ENCODE peak calls at places on chromosomes 1 and 21, in ten cellular contexts. One of them, this sample, is unnamed.

GRCh38 chr1:215957692-215958091 is 390.6 kb downstream of the KCTD3 start:
- DNase-seq in A549: no peak
- DNase-seq in kidney: no peak
- DNase-seq in progenitor cell of endocrine pancreas: no peak
- DNase-seq in left ventricle myocardium inferior: no peak
- DNase-seq in neural crest cell: no peak
- DNase-seq in SK-N-SH: peak
- DNase-seq in CD4-positive, alpha-beta T cell: no peak
- DNase-seq in IMR-90: peak
- DNase-seq in fibroblast of pulmonary artery: peak
- DNase-seq in this sample: peak

GRCh38 chr1:153390938-153391710 is at the start of gene S100A8:
- DNase-seq in A549: no peak
- DNase-seq in kidney: no peak
- DNase-seq in progenitor cell of endocrine pancreas: no peak
- DNase-seq in left ventricle myocardium inferior: peak
- DNase-seq in neural crest cell: no peak
- DNase-seq in SK-N-SH: no peak
- DNase-seq in CD4-positive, alpha-beta T cell: no peak
- DNase-seq in IMR-90: no peak
- DNase-seq in fibroblast of pulmonary artery: peak
- DNase-seq in this sample: no peak

GRCh38 chr1:63994636-63995035 is 208.8 kb upstream of the UBE2U start:
- DNase-seq in A549: no peak
- DNase-seq in kidney: no peak
- DNase-seq in progenitor cell of endocrine pancreas: no peak
- DNase-seq in left ventricle myocardium inferior: no peak
- DNase-seq in neural crest cell: no peak
- DNase-seq in SK-N-SH: no peak
- DNase-seq in CD4-positive, alpha-beta T cell: no peak
- DNase-seq in IMR-90: no peak
- DNase-seq in fibroblast of pulmonary artery: no peak
- DNase-seq in this sample: peak

GRCh38 chr1:32241011-32241763 is 5.8 kb upstream of the FAM167B start:
- DNase-seq in A549: peak
- DNase-seq in kidney: peak
- DNase-seq in progenitor cell of endocrine pancreas: peak
- DNase-seq in left ventricle myocardium inferior: peak
- DNase-seq in neural crest cell: peak
- DNase-seq in SK-N-SH: peak
- DNase-seq in CD4-positive, alpha-beta T cell: no peak
- DNase-seq in IMR-90: peak
- DNase-seq in fibroblast of pulmonary artery: peak
- DNase-seq in this sample: peak

GRCh38 chr1:11187000-11187399 is 2.2 kb upstream of the ANGPTL7 start:
- DNase-seq in A549: no peak
- DNase-seq in kidney: no peak
- DNase-seq in progenitor cell of endocrine pancreas: no peak
- DNase-seq in left ventricle myocardium inferior: no peak
- DNase-seq in neural crest cell: no peak
- DNase-seq in SK-N-SH: no peak
- DNase-seq in CD4-positive, alpha-beta T cell: no peak
- DNase-seq in IMR-90: no peak
- DNase-seq in fibroblast of pulmonary artery: no peak
- DNase-seq in this sample: no peak

GRCh38 chr1:167668108-167668507 is 38.1 kb downstream of the RCSD1 start:
- DNase-seq in A549: no peak
- DNase-seq in kidney: no peak
- DNase-seq in progenitor cell of endocrine pancreas: no peak
- DNase-seq in left ventricle myocardium inferior: no peak
- DNase-seq in neural crest cell: no peak
- DNase-seq in SK-N-SH: no peak
- DNase-seq in CD4-positive, alpha-beta T cell: no peak
- DNase-seq in IMR-90: no peak
- DNase-seq in fibroblast of pulmonary artery: no peak
- DNase-seq in this sample: no peak

GRCh38 chr1:12600880-12601633 is 17.0 kb downstream of the DHRS3 start:
- DNase-seq in A549: peak
- DNase-seq in kidney: no peak
- DNase-seq in progenitor cell of endocrine pancreas: no peak
- DNase-seq in left ventricle myocardium inferior: no peak
- DNase-seq in neural crest cell: no peak
- DNase-seq in SK-N-SH: peak
- DNase-seq in CD4-positive, alpha-beta T cell: peak
- DNase-seq in IMR-90: no peak
- DNase-seq in fibroblast of pulmonary artery: peak
- DNase-seq in this sample: peak

GRCh38 chr1:38727629-38728175 is 131.9 kb downstream of the RRAGC start:
- DNase-seq in A549: no peak
- DNase-seq in kidney: no peak
- DNase-seq in progenitor cell of endocrine pancreas: no peak
- DNase-seq in left ventricle myocardium inferior: no peak
- DNase-seq in neural crest cell: no peak
- DNase-seq in SK-N-SH: no peak
- DNase-seq in CD4-positive, alpha-beta T cell: no peak
- DNase-seq in IMR-90: no peak
- DNase-seq in fibroblast of pulmonary artery: no peak
- DNase-seq in this sample: no peak

GRCh38 chr1:183841550-183841949 is 36.6 kb downstream of the RGL1 start:
- DNase-seq in A549: no peak
- DNase-seq in kidney: no peak
- DNase-seq in progenitor cell of endocrine pancreas: no peak
- DNase-seq in left ventricle myocardium inferior: no peak
- DNase-seq in neural crest cell: no peak
- DNase-seq in SK-N-SH: no peak
- DNase-seq in CD4-positive, alpha-beta T cell: no peak
- DNase-seq in IMR-90: peak
- DNase-seq in fibroblast of pulmonary artery: no peak
- DNase-seq in this sample: no peak

GRCh38 chr1:182703539-182703938 is 19.2 kb upstream of the RGS8 start:
- DNase-seq in A549: no peak
- DNase-seq in kidney: no peak
- DNase-seq in progenitor cell of endocrine pancreas: no peak
- DNase-seq in left ventricle myocardium inferior: no peak
- DNase-seq in neural crest cell: no peak
- DNase-seq in SK-N-SH: peak
- DNase-seq in CD4-positive, alpha-beta T cell: no peak
- DNase-seq in IMR-90: no peak
- DNase-seq in fibroblast of pulmonary artery: no peak
- DNase-seq in this sample: no peak

GRCh38 chr1:110872366-110872744 is 593 bp upstream of the CD53 start:
- DNase-seq in A549: no peak
- DNase-seq in kidney: no peak
- DNase-seq in progenitor cell of endocrine pancreas: no peak
- DNase-seq in left ventricle myocardium inferior: no peak
- DNase-seq in neural crest cell: no peak
- DNase-seq in SK-N-SH: no peak
- DNase-seq in CD4-positive, alpha-beta T cell: no peak
- DNase-seq in IMR-90: no peak
- DNase-seq in fibroblast of pulmonary artery: no peak
- DNase-seq in this sample: no peak

GRCh38 chr21:44872568-44873355 is 728 bp downstream of the PTTG1IP start:
- DNase-seq in A549: no peak
- DNase-seq in kidney: peak
- DNase-seq in progenitor cell of endocrine pancreas: peak
- DNase-seq in left ventricle myocardium inferior: peak
- DNase-seq in neural crest cell: no peak
- DNase-seq in SK-N-SH: peak
- DNase-seq in CD4-positive, alpha-beta T cell: no peak
- DNase-seq in IMR-90: peak
- DNase-seq in fibroblast of pulmonary artery: peak
- DNase-seq in this sample: peak

GRCh38 chr1:55054396-55054795 is 15.0 kb downstream of the PCSK9 start:
- DNase-seq in A549: no peak
- DNase-seq in kidney: no peak
- DNase-seq in progenitor cell of endocrine pancreas: no peak
- DNase-seq in left ventricle myocardium inferior: no peak
- DNase-seq in neural crest cell: no peak
- DNase-seq in SK-N-SH: no peak
- DNase-seq in CD4-positive, alpha-beta T cell: no peak
- DNase-seq in IMR-90: no peak
- DNase-seq in fibroblast of pulmonary artery: no peak
- DNase-seq in this sample: no peak

DNA sequence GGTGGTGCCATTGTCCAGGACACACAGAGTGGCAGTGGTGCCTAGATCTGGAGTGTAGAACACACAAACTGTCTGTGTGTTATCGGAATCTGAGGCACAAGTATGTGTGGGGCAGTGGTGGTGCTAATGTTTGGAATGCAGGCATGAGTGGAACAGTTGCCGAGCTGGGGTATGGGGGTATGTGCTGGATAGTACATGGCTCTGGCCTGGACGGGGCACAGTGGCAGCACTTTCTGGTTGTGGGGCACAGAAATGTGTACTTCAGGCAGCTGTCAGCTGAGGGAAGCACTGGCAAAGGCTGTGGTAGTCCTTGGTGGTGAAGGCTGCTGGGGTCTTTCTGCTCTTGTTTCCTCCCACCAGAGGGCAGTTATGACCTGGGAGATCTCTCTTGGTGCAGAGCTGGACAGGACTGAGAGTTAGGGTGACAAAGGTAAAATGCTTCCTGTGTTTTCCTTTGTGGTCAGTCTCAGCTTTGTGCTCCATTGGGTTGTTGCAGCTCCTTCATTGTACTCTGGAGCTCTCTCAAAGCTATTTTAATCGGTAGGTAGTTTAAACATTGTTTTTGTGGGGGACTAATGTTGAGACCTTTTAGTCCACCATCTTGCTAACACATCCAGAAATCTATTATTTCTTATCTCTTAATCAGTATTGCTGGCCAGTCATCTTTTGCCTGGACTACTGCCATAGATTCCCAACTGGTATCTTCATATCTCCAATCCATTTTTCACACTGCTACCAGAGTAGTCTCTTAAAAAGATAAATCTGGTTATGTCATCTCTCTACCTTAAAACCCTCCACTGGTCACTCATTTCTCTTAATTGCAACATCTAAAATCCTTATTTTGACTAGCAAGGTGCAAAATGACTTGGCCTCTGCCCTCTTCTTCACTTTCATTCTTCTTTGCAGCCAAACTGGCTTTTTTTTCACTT is 83.9 kb upstream of the NBPF4 start:
- DNase-seq in A549: peak
- DNase-seq in kidney: peak
- DNase-seq in progenitor cell of endocrine pancreas: no peak
- DNase-seq in left ventricle myocardium inferior: no peak
- DNase-seq in neural crest cell: no peak
- DNase-seq in SK-N-SH: no peak
- DNase-seq in CD4-positive, alpha-beta T cell: no peak
- DNase-seq in IMR-90: no peak
- DNase-seq in fibroblast of pulmonary artery: peak
- DNase-seq in this sample: peak
- TF ChIP-seq CTCF in A549: no peak
- TF ChIP-seq CTCF in kidney: no peak
- TF ChIP-seq CTCF in progenitor cell of endocrine pancreas: peak
- TF ChIP-seq CTCF in left ventricle myocardium inferior: no peak
- TF ChIP-seq CTCF in neural crest cell: peak
- TF ChIP-seq CTCF in SK-N-SH: no peak
- TF ChIP-seq CTCF in CD4-positive, alpha-beta T cell: no peak
- TF ChIP-seq CTCF in IMR-90: no peak
- TF ChIP-seq CTCF in fibroblast of pulmonary artery: no peak
- TF ChIP-seq CTCF in this sample: no peak

GRCh38 chr1:217456261-217456660 is 174.6 kb downstream of the GPATCH2 start:
- DNase-seq in A549: no peak
- DNase-seq in kidney: no peak
- DNase-seq in progenitor cell of endocrine pancreas: no peak
- DNase-seq in left ventricle myocardium inferior: no peak
- DNase-seq in neural crest cell: no peak
- DNase-seq in SK-N-SH: no peak
- DNase-seq in CD4-positive, alpha-beta T cell: no peak
- DNase-seq in IMR-90: no peak
- DNase-seq in fibroblast of pulmonary artery: no peak
- DNase-seq in this sample: no peak

GRCh38 chr1:217457016-217457415 is 173.9 kb downstream of the GPATCH2 start:
- DNase-seq in A549: no peak
- DNase-seq in kidney: no peak
- DNase-seq in progenitor cell of endocrine pancreas: no peak
- DNase-seq in left ventricle myocardium inferior: no peak
- DNase-seq in neural crest cell: no peak
- DNase-seq in SK-N-SH: no peak
- DNase-seq in CD4-positive, alpha-beta T cell: no peak
- DNase-seq in IMR-90: no peak
- DNase-seq in fibroblast of pulmonary artery: no peak
- DNase-seq in this sample: no peak

GRCh38 chr1:217453816-217454215 is 177.1 kb downstream of the GPATCH2 start:
- DNase-seq in A549: no peak
- DNase-seq in kidney: no peak
- DNase-seq in progenitor cell of endocrine pancreas: no peak
- DNase-seq in left ventricle myocardium inferior: peak
- DNase-seq in neural crest cell: no peak
- DNase-seq in SK-N-SH: peak
- DNase-seq in CD4-positive, alpha-beta T cell: no peak
- DNase-seq in IMR-90: no peak
- DNase-seq in fibroblast of pulmonary artery: peak
- DNase-seq in this sample: no peak
- TF ChIP-seq CTCF in A549: no peak
- TF ChIP-seq CTCF in kidney: no peak
- TF ChIP-seq CTCF in progenitor cell of endocrine pancreas: no peak
- TF ChIP-seq CTCF in left ventricle myocardium inferior: no peak
- TF ChIP-seq CTCF in neural crest cell: no peak
- TF ChIP-seq CTCF in SK-N-SH: no peak
- TF ChIP-seq CTCF in CD4-positive, alpha-beta T cell: no peak
- TF ChIP-seq CTCF in IMR-90: no peak
- TF ChIP-seq CTCF in fibroblast of pulmonary artery: no peak
- TF ChIP-seq CTCF in this sample: no peak

GRCh38 chr1:23459338-23459757 is 24.6 kb downstream of the ASAP3 start:
- DNase-seq in A549: no peak
- DNase-seq in kidney: no peak
- DNase-seq in progenitor cell of endocrine pancreas: no peak
- DNase-seq in left ventricle myocardium inferior: no peak
- DNase-seq in neural crest cell: no peak
- DNase-seq in SK-N-SH: no peak
- DNase-seq in CD4-positive, alpha-beta T cell: no peak
- DNase-seq in IMR-90: no peak
- DNase-seq in fibroblast of pulmonary artery: no peak
- DNase-seq in this sample: no peak
- TF ChIP-seq CTCF in A549: no peak
- TF ChIP-seq CTCF in kidney: no peak
- TF ChIP-seq CTCF in progenitor cell of endocrine pancreas: no peak
- TF ChIP-seq CTCF in left ventricle myocardium inferior: no peak
- TF ChIP-seq CTCF in neural crest cell: no peak
- TF ChIP-seq CTCF in SK-N-SH: no peak
- TF ChIP-seq CTCF in CD4-positive, alpha-beta T cell: no peak
- TF ChIP-seq CTCF in IMR-90: no peak
- TF ChIP-seq CTCF in fibroblast of pulmonary artery: no peak
- TF ChIP-seq CTCF in this sample: no peak

GRCh38 chr1:173477286-173478098 is at the start of gene PRDX6:
- DNase-seq in A549: no peak
- DNase-seq in kidney: peak
- DNase-seq in progenitor cell of endocrine pancreas: peak
- DNase-seq in left ventricle myocardium inferior: peak
- DNase-seq in neural crest cell: peak
- DNase-seq in SK-N-SH: no peak
- DNase-seq in CD4-positive, alpha-beta T cell: no peak
- DNase-seq in IMR-90: peak
- DNase-seq in fibroblast of pulmonary artery: peak
- DNase-seq in this sample: peak
- TF ChIP-seq CTCF in A549: no peak
- TF ChIP-seq CTCF in kidney: no peak
- TF ChIP-seq CTCF in progenitor cell of endocrine pancreas: peak
- TF ChIP-seq CTCF in left ventricle myocardium inferior: no peak
- TF ChIP-seq CTCF in neural crest cell: peak
- TF ChIP-seq CTCF in SK-N-SH: peak
- TF ChIP-seq CTCF in CD4-positive, alpha-beta T cell: no peak
- TF ChIP-seq CTCF in IMR-90: no peak
- TF ChIP-seq CTCF in fibroblast of pulmonary artery: no peak
- TF ChIP-seq CTCF in this sample: no peak